ENCODE peak calls at places on chromosome X, in six cellular contexts. K is HepG2, T is SK-N-SH, N is GM12878, M is K562, A is H1. L is an unnamed sample.

GRCh38 chrX:112259375-112259774 is 176.8 kb upstream of the TRPC5 start:
- DNase-seq in K (no peak), T (no peak), N (no peak), M (no peak), A (no peak), L (no peak)

GRCh38 chrX:75276666-75277065 is 2.8 kb downstream of the UPRT start:
- DNase-seq in K (no peak), T (no peak), N (no peak), M (no peak), A (no peak), L (no peak)

GRCh38 chrX:9466711-9467110 is 1.9 kb downstream of the TBL1X start:
- DNase-seq in K (no peak), T (no peak), N (no peak), M (no peak), A (no peak), L (no peak)

GRCh38 chrX:153928846-153929245 is 2.8 kb upstream of the ARHGAP4 start:
- DNase-seq in K (no peak), T (no peak), N (no peak), M (no peak), A (no peak), L (no peak)

GRCh38 chrX:130028196-130028595 is 45.8 kb downstream of the BCORL1 start:
- DNase-seq in K (no peak), T (peak; percentile 49), N (no peak), M (peak; percentile 59), A (peak; percentile 65), L (peak; percentile 6)

GRCh38 chrX:64975491-64975890 is 759 bp downstream of the ZC4H2 start:
- DNase-seq in K (peak; percentile 2), T (peak; percentile 46), N (no peak), M (no peak), A (peak; percentile 57), L (no peak)

GRCh38 chrX:112827292-112827903 is 13.2 kb downstream of the AMOT start:
- DNase-seq in K (no peak), T (no peak), N (no peak), M (no peak), A (no peak), L (no peak)

GRCh38 chrX:137684591-137684990 is 118.7 kb downstream of the ZIC3 start:
- DNase-seq in K (no peak), T (no peak), N (no peak), M (no peak), A (no peak), L (no peak)

GRCh38 chrX:150683536-150684146 is 9.6 kb upstream of the MTMR1 start:
- DNase-seq in K (peak; percentile 26), T (peak; percentile 43), N (no peak), M (peak; percentile 26), A (no peak), L (no peak)

GRCh38 chrX:39497717-39498265 is 600.0 kb downstream of the BCOR start:
- DNase-seq in K (no peak), T (no peak), N (no peak), M (no peak), A (no peak), L (peak; percentile 63)

GRCh38 chrX:2424317-2424716 is 76.5 kb downstream of the DHRSX start:
- DNase-seq in K (no peak), T (no peak), N (no peak), M (no peak), A (no peak), L (no peak)

GRCh38 chrX:47623540-47624027 is 3.9 kb upstream of the SYN1 start:
- DNase-seq in K (peak; percentile 29), T (peak; percentile 89), N (no peak), M (peak; percentile 40), A (peak; percentile 76), L (peak; percentile 13)

GRCh38 chrX:48592971-48593370 is 4.3 kb upstream of the WDR13 start:
- DNase-seq in K (no peak), T (no peak), N (no peak), M (no peak), A (no peak), L (no peak)

GRCh38 chrX:2410279-2411020 is 90.3 kb downstream of the DHRSX start:
- DNase-seq in K (peak; percentile 77), T (no peak), N (no peak), M (no peak), A (no peak), L (no peak)

GRCh38 chrX:136141569-136141968 is 5.8 kb upstream of the FHL1 start:
- DNase-seq in K (no peak), T (no peak), N (no peak), M (no peak), A (no peak), L (no peak)

GRCh38 chrX:47796433-47796906 is 40.2 kb upstream of the ZNF81 start:
- DNase-seq in K (no peak), T (no peak), N (no peak), M (no peak), A (no peak), L (no peak)

GRCh38 chrX:114162068-114162735 is 421.7 kb upstream of the HTR2C start:
- DNase-seq in K (peak; percentile 0), T (no peak), N (no peak), M (no peak), A (peak; percentile 69), L (peak; percentile 1)

GRCh38 chrX:154516655-154517100 is 646 bp upstream of the FAM3A start:
- DNase-seq in K (no peak), T (no peak), N (no peak), M (no peak), A (no peak), L (no peak)

GRCh38 chrX:12329476-12329875 is 191.2 kb downstream of the FRMPD4 start:
- DNase-seq in K (no peak), T (no peak), N (no peak), M (no peak), A (no peak), L (no peak)
- TF ChIP-seq GABPA in K (no peak), T (no peak), N (no peak), M (no peak), A (no peak), L (no peak)

GRCh38 chrX:51899741-51900140 is 6.3 kb downstream of the MAGED1 start:
- DNase-seq in K (no peak), T (no peak), N (no peak), M (no peak), A (no peak), L (no peak)

GRCh38 chrX:51902651-51903050 is 9.2 kb downstream of the MAGED1 start:
- DNase-seq in K (no peak), T (no peak), N (no peak), M (no peak), A (no peak), L (no peak)

DNA sequence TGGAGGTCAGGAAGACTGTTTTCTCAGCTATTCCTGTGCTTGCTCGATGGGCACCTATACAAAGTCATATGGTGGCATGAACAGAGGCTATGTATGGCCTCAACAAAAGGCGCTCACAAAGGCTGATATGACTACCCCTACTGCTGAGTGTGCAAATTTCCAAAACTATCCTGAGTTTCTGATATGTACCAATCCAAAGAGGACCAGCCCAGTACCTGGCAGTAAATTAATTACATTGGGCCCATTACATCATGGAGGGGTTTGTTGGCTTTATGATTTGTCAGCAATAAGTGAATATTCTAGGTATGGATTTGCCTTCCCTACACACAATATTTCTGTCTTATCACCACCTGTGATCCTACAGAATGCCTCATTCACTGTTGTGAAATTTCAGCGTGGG is 12.3 kb downstream of the MAGED1 start:
- DNase-seq in K (no peak), T (no peak), N (no peak), M (no peak), A (no peak), L (no peak)
- TF ChIP-seq CTCF in K (no peak), T (no peak), N (no peak), M (no peak), A (no peak), L (no peak)

GRCh38 chrX:50281253-50281652 is 76.7 kb downstream of the CCNB3 start:
- DNase-seq in K (no peak), T (no peak), N (no peak), M (no peak), A (no peak), L (no peak)
- TF ChIP-seq GABPA in K (no peak), T (no peak), N (no peak), M (no peak), A (no peak), L (no peak)

DNA sequence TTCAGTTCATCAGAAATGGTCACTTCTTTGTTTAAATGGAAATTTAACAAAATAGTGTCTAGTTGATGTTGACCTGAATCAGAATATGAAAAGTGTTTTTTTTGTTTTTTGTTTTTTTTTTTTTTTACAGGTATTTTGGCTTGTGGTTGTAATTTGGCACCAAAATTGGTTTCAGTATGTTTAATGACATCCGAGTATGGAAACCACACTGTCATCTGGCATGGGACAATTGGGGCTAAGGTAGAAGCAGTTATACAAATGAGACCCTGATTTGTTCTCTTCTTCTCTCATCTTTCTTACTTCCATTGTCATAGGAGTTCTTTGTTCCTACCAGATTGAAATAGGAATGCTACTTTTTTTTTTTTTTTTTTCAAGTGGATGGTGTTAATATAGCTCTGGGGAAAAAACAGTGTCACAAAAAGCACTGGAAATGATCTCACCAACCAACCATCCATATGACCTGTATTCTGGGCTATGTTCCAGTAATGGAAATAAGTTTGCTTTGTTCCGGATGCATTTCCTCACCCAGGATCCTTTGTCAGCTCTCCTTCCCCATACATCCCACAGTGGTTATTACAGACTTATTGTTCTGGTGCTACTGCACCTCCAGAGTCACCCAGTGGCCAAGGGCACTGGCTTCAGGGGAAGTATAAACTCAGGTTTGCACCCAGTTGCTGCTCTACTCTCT is 95.8 kb downstream of the ATXN3L start:
- DNase-seq in K (peak; percentile 39), T (no peak), N (no peak), M (no peak), A (no peak), L (no peak)
- TF ChIP-seq CTCF in K (no peak), T (peak; percentile 43), N (no peak), M (no peak), A (no peak), L (no peak)

DNA sequence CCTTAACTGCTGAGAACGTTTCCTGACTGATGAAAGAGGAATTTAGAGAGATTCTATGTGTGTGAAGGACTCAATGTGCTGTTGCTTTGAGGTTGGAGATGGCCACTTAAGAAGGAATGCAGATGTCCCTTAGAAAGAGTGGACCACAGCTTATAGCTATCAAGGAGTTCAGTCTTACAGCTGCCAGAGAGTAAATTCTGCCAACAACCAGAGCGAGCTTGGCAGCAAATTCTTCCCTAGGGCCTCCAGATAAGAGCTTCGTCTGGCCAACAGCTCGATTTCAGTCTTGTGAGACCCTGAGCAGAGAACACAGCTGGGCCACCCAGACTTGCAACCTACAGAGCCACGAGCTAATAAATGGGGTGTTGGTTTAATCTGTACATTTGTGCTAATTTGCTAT is 21.8 kb downstream of the MID1 start:
- DNase-seq in K (no peak), T (no peak), N (no peak), M (no peak), A (no peak), L (no peak)
- TF ChIP-seq GABPA in K (no peak), T (no peak), N (no peak), M (no peak), A (no peak), L (no peak)